ENCODE peak calls at places on chromosomes 3 and 15, in four cellular contexts. T is GM12878, S is HepG2, K is H1. Z is an unnamed sample.

GRCh38 chr15:46146915-46147314 is 512.1 kb downstream of the SQOR start:
- DNase-seq in T (no peak), S (no peak), K (no peak), Z (no peak)

GRCh38 chr3:133509482-133509881 is 64.0 kb upstream of the CDV3 start:
- DNase-seq in T (no peak), S (no peak), K (no peak), Z (no peak)

GRCh38 chr15:80557441-80558234 is 137.5 kb upstream of the ABHD17C start:
- DNase-seq in T (no peak), S (no peak), K (no peak), Z (no peak)

GRCh38 chr3:150640256-150640655 is 37.1 kb downstream of the SELENOT start:
- DNase-seq in T (no peak), S (no peak), K (no peak), Z (no peak)

GRCh38 chr3:150462108-150462507 is 54.0 kb downstream of the TSC22D2 start:
- DNase-seq in T (no peak), S (no peak), K (no peak), Z (peak)

GRCh38 chr3:196712514-196713413 is 587 bp downstream of the PIGX start:
- DNase-seq in T (no peak), S (peak), K (no peak), Z (no peak)

GRCh38 chr15:51863131-51863530 is 33.7 kb downstream of the TMOD3 start:
- DNase-seq in T (no peak), S (no peak), K (no peak), Z (no peak)

GRCh38 chr15:63407612-63408011 is 26.0 kb upstream of the CA12 start:
- DNase-seq in T (no peak), S (no peak), K (no peak), Z (no peak)

GRCh38 chr15:93031103-93031464 is 57.9 kb downstream of the RGMA start:
- DNase-seq in T (no peak), S (no peak), K (no peak), Z (no peak)

GRCh38 chr15:66863382-66864085 is 161.5 kb downstream of the SMAD6 start:
- DNase-seq in T (no peak), S (no peak), K (no peak), Z (no peak)

GRCh38 chr15:56732135-56732880 is 1.0 kb downstream of the ZNF280D start:
- DNase-seq in T (no peak), S (peak), K (no peak), Z (peak)

GRCh38 chr15:39300451-39301153 is 280.3 kb upstream of the THBS1 start:
- DNase-seq in T (no peak), S (no peak), K (no peak), Z (no peak)

GRCh38 chr15:62883938-62884479 is 158.5 kb upstream of the TPM1 start:
- DNase-seq in T (no peak), S (no peak), K (no peak), Z (no peak)

GRCh38 chr3:155491696-155492095 is 198.2 kb upstream of the STRIT1 start:
- DNase-seq in T (no peak), S (no peak), K (no peak), Z (no peak)

GRCh38 chr3:190089711-190090110 is 31.0 kb downstream of the P3H2 start:
- DNase-seq in T (peak), S (no peak), K (no peak), Z (no peak)

GRCh38 chr3:57048052-57048671 is 12.3 kb upstream of the SPATA12 start:
- DNase-seq in T (no peak), S (no peak), K (no peak), Z (peak)

GRCh38 chr15:45829336-45830153 is 194.7 kb downstream of the SQOR start:
- DNase-seq in T (no peak), S (no peak), K (no peak), Z (no peak)

GRCh38 chr3:105367406-105368213 is 901 bp downstream of the ALCAM start:
- DNase-seq in T (peak), S (peak), K (no peak), Z (no peak)

GRCh38 chr3:126434931-126435411 is 40.3 kb downstream of the CFAP100 start:
- DNase-seq in T (no peak), S (no peak), K (no peak), Z (no peak)

GRCh38 chr3:93988283-93988682 is 8.3 kb downstream of the ARL13B start:
- DNase-seq in T (no peak), S (no peak), K (no peak), Z (no peak)

GRCh38 chr3:77475545-77475944 is 435.6 kb downstream of the ROBO2 start:
- DNase-seq in T (no peak), S (no peak), K (no peak), Z (no peak)

GRCh38 chr3:142664819-142665218 is 59.0 kb upstream of the TRPC1 start:
- DNase-seq in T (no peak), S (peak), K (no peak), Z (no peak)

GRCh38 chr15:31974154-31974794 is 56.0 kb upstream of the CHRNA7 start:
- DNase-seq in T (no peak), S (no peak), K (no peak), Z (no peak)

GRCh38 chr3:195929452-195929851 is 21.1 kb upstream of the TNK2 start:
- DNase-seq in T (no peak), S (peak), K (no peak), Z (no peak)

GRCh38 chr15:40310001-40310959 is 2.5 kb upstream of the PLCB2 start:
- DNase-seq in T (peak), S (peak), K (no peak), Z (peak)

GRCh38 chr3:142888099-142888483 is 792 bp downstream of the PCOLCE2 start:
- DNase-seq in T (no peak), S (no peak), K (no peak), Z (peak)

GRCh38 chr3:58059349-58060321 is 51.4 kb downstream of the FLNB start:
- DNase-seq in T (no peak), S (peak), K (no peak), Z (no peak)

GRCh38 chr15:47409038-47409437 is 308.3 kb upstream of the SEMA6D start:
- DNase-seq in T (no peak), S (no peak), K (no peak), Z (no peak)

GRCh38 chr3:20055020-20055775 is 15.0 kb downstream of the KAT2B start:
- DNase-seq in T (no peak), S (no peak), K (no peak), Z (no peak)

GRCh38 chr3:12175844-12176453 is 17.2 kb upstream of the TIMP4 start:
- DNase-seq in T (no peak), S (peak), K (no peak), Z (peak)

GRCh38 chr3:31196881-31197364 is 302.5 kb upstream of the GADL1 start:
- DNase-seq in T (no peak), S (no peak), K (no peak), Z (no peak)

GRCh38 chr15:65621638-65622037 is at the start of gene SLC24A1:
- DNase-seq in T (no peak), S (no peak), K (no peak), Z (no peak)

GRCh38 chr15:70578196-70578595 is 185.2 kb downstream of the UACA start:
- DNase-seq in T (no peak), S (no peak), K (no peak), Z (no peak)

DNA sequence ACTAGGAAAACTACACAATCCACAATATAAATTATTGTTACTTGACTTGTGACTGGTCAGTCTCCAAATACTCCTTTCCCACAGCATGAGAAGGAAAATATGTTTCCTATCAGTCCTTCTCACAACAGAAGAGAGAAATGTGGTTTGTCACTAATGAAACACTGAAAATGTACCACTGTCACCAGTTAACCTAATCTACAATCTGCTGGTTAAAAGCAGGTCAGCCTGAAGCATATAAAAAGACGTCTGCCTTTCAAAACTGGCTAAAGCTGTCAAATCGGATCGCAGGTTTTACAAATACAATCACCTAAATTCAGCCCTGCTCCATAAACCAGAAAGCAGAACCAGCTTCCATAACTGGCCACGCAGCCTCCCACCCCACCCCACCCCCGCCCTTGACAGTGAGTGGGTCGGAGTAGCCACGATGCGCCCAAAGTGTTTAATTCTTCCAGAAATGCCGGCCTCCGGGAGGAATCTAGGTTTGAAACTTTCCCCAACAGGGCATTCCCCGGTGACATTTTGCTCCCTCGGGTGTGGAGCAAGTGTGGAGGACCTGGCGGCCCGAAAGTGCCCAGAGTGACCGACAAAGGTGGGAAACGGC is 699 bp downstream of the ETFA start:
- DNase-seq in T (no peak), S (no peak), K (no peak), Z (no peak)
- TF ChIP-seq HDAC6 in T (no peak), S (no peak), K (no peak), Z (no peak)

GRCh38 chr3:123375014-123375940 is 73.6 kb downstream of the ADCY5 start:
- DNase-seq in T (no peak), S (no peak), K (no peak), Z (no peak)
- TF ChIP-seq HDAC6 in T (no peak), S (no peak), K (no peak), Z (no peak)

DNA sequence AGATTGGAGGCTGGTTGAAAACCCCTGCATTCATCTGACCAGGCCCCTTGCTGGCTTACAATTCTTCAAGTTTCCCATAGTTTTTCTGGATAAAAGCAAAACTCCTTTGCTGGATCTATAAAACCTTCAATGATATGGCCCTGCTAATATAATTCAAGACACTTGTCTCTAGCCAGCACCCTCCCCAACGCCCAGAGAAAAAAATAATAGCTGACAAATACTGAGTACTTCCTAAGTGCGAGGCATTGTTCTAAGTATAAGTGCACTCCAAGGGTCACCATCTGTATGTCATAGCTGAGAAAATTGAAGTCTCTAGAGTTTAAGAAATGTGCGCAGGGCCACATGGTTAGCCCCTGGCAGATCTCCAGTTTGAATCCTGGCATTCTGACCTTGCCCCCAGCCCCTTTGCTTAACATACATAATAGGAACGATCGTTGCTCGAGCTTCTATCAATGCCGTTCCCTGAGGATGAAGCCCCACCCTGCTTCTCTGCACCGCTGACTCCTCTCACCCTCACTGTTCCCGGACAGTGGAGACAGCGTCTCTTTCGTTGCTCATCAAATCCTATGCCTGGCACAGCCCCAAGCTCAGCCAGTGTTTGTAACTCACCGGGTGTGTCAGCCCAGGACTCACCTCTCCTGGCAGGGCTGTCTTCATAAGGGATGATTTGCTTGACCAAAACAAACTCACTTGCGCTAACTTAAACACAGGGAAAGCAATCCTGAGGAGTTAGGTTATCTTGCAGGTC is 377.1 kb upstream of the PROK2 start:
- DNase-seq in T (no peak), S (no peak), K (no peak), Z (no peak)
- TF ChIP-seq HDAC6 in T (no peak), S (no peak), K (no peak), Z (no peak)

GRCh38 chr3:18351069-18351628 is 74.0 kb downstream of the SATB1 start:
- DNase-seq in T (no peak), S (no peak), K (no peak), Z (no peak)

GRCh38 chr3:18349197-18349798 is 75.8 kb downstream of the SATB1 start:
- DNase-seq in T (no peak), S (no peak), K (no peak), Z (no peak)

GRCh38 chr3:18355819-18356218 is 69.3 kb downstream of the SATB1 start:
- DNase-seq in T (no peak), S (no peak), K (no peak), Z (no peak)

GRCh38 chr3:18354706-18355105 is 70.4 kb downstream of the SATB1 start:
- DNase-seq in T (no peak), S (no peak), K (no peak), Z (no peak)

DNA sequence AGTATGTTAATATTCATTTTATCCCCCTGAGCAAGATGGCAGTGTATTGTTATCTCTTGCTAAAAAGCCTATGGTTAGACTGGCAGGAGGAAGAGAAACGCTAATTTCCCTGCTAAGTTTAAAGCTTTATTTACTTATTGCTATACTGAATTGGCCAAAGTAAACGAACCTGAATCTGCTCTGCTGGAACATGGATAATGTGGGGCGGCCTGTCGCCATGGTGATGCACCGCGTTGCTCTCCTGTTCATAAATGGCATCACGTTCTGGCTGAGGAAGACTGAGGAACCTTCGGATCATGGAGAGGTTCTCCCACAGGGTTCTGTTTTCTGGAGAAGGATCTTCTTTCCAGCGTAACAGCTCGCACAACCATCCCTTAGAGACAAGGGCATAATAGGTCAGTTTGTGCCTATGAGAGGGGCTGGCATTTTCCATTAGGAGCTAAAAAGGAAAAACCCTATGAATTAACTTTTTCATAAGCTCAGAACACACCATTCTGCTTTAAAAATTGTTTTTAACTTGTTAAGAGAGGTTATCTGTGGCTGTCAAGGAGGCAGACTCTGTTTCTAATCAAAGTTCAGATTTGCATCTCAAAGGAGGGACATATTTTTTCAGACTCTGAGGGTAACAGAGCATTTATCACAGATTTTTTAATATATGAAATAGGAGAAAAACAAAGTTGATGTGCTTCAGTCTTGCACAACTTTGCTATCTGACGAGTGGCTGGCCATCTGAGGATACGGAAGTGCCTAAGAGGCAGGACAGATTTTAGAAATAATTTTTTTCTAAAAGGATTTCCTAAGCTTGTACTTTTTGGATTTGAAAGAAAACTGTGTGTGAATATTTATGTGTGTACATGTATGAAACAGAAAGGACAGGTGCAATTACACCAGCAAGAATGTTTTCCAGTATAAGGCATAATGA is 73.1 kb downstream of the SATB1 start:
- DNase-seq in T (no peak), S (no peak), K (no peak), Z (no peak)
- TF ChIP-seq HDAC6 in T (no peak), S (no peak), K (no peak), Z (no peak)

GRCh38 chr15:41816788-41817187 is 11.1 kb upstream of the JMJD7 start:
- DNase-seq in T (no peak), S (no peak), K (no peak), Z (no peak)

GRCh38 chr15:41819455-41820050 is 8.3 kb upstream of the JMJD7 start:
- DNase-seq in T (no peak), S (no peak), K (no peak), Z (no peak)

GRCh38 chr15:41817781-41818180 is 10.1 kb upstream of the JMJD7 start:
- DNase-seq in T (no peak), S (no peak), K (no peak), Z (no peak)

GRCh38 chr15:41814534-41814933 is 13.4 kb upstream of the JMJD7 start:
- DNase-seq in T (no peak), S (no peak), K (no peak), Z (no peak)

DNA sequence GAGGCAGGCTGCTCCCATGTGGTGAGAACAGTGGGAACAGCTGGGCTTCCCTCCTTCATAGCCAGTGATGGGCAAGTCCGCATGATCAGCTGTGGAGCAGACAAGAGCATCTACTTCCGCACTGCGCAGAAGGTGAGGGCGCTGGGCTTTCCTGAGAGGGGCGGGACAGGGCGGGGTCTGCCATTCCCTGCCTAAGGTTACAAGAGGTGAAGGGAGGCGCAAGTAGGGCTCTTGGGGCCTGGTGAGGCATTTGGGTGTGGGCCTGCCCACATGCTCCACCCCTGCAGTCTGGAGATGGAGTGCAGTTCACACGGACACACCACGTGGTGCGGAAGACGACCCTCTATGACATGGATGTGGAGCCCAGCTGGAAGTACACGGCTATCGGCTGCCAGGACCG is 10.6 kb upstream of the JMJD7 start:
- DNase-seq in T (no peak), S (no peak), K (no peak), Z (peak)
- TF ChIP-seq HDAC6 in T (no peak), S (no peak), K (no peak), Z (no peak)

GRCh38 chr15:59294574-59294960 is 78.1 kb downstream of the MYO1E start:
- DNase-seq in T (no peak), S (no peak), K (no peak), Z (no peak)

GRCh38 chr15:59298255-59298856 is 74.3 kb downstream of the MYO1E start:
- DNase-seq in T (peak), S (no peak), K (no peak), Z (no peak)

GRCh38 chr15:59294961-59295741 is 77.5 kb downstream of the MYO1E start:
- DNase-seq in T (no peak), S (no peak), K (no peak), Z (no peak)

GRCh38 chr15:59295742-59296090 is 77.0 kb downstream of the MYO1E start:
- DNase-seq in T (no peak), S (no peak), K (no peak), Z (no peak)

DNA sequence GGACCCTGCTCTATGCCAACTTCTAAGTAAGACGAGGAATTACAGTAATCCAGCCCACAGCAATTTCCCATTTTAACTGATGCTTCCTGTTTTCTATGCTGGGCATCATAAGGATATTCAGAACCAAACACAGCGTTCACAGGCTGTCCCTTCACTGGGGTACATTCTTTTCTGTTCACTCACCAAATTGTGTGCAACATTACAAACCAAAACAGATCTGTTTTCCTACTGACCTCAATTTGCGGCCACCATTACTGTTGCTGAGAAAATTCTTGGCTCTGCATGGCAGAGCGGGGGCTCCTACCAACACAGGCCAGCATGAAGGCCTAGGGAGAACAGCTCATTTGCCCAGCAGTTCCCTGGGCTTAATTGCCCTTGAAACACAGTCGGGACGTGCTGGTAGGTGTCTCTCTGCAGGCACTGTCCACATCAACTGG is 76.5 kb downstream of the MYO1E start:
- DNase-seq in T (no peak), S (no peak), K (no peak), Z (no peak)
- TF ChIP-seq HDAC6 in T (no peak), S (no peak), K (no peak), Z (no peak)

Z was measured in K562.